ENCODE peak calls at places on chromosomes 6 and 20, in five cellular contexts. M is thyroid gland, U is left ventricle myocardium inferior, A is HCT116, W is HepG2. S is an unnamed sample.

GRCh38 chr6:44057238-44057930 is 69.9 kb downstream of the MRPL14 start:
- DNase-seq in M (no peak), U (no peak), A (no peak), W (no peak), S (no peak)

GRCh38 chr6:156336096-156336495 is 441.1 kb upstream of the ARID1B start:
- DNase-seq in M (no peak), A (no peak), U (no peak), W (peak; percentile 51), S (no peak)

GRCh38 chr6:157244780-157245179 is 78.5 kb downstream of the TMEM242 start:
- DNase-seq in A (no peak), W (no peak), U (no peak), M (no peak), S (no peak)

GRCh38 chr20:50286609-50287008 is 96.0 kb downstream of the CEBPB start:
- DNase-seq in W (no peak), A (no peak), U (peak; percentile 59), M (peak; percentile 93), S (peak; percentile 63)

GRCh38 chr20:58213112-58213511 is 15.3 kb downstream of the ANKRD60 start:
- DNase-seq in U (no peak), W (no peak), M (no peak), A (no peak), S (no peak)

GRCh38 chr20:36855241-36855657 is 20.7 kb upstream of the TLDC2 start:
- DNase-seq in A (no peak), U (no peak), M (no peak), W (no peak), S (no peak)

GRCh38 chr6:88922775-88923548 is 40.5 kb downstream of the RNGTT start:
- DNase-seq in W (no peak), A (no peak), U (no peak), M (no peak), S (no peak)

GRCh38 chr6:72081880-72082279 is 195.5 kb downstream of the RIMS1 start:
- DNase-seq in W (no peak), M (no peak), U (no peak), A (no peak), S (no peak)

GRCh38 chr20:8860011-8860495 is 208.8 kb upstream of the PLCB4 start:
- DNase-seq in U (no peak), A (no peak), W (no peak), M (no peak), S (no peak)

GRCh38 chr20:4667836-4668235 is 53.9 kb upstream of the PRND start:
- DNase-seq in M (no peak), U (no peak), W (no peak), A (no peak), S (no peak)

GRCh38 chr20:48052492-48052870 is 267.2 kb upstream of the SULF2 start:
- DNase-seq in W (no peak), U (no peak), M (no peak), A (no peak), S (no peak)

GRCh38 chr20:5780233-5781217 is 30.3 kb downstream of the SHLD1 start:
- DNase-seq in M (no peak), U (no peak), W (no peak), A (no peak), S (no peak)

GRCh38 chr6:31541059-31541657 is 645 bp downstream of the DDX39B start:
- DNase-seq in M (peak; percentile 51), A (no peak), W (peak; percentile 63), U (no peak), S (peak; percentile 62)

GRCh38 chr6:123997223-123997622 is 193.6 kb downstream of the NKAIN2 start:
- DNase-seq in A (no peak), U (no peak), M (peak; percentile 32), W (no peak), S (no peak)

GRCh38 chr20:10447028-10447427 is 11.9 kb downstream of the SLX4IP start:
- DNase-seq in M (no peak), U (no peak), W (peak; percentile 32), A (peak; percentile 67), S (no peak)

GRCh38 chr6:118705799-118706481 is 54.5 kb upstream of the CEP85L start:
- DNase-seq in U (no peak), A (no peak), W (no peak), M (no peak), S (peak; percentile 22)

GRCh38 chr20:64053841-64054661 is 4.6 kb upstream of the SOX18 start:
- DNase-seq in U (peak; percentile 75), W (peak; percentile 94), A (peak; percentile 29), M (peak; percentile 36), S (no peak)

GRCh38 chr20:31836853-31837608 is 8.4 kb downstream of the FOXS1 start:
- DNase-seq in M (no peak), W (no peak), A (no peak), U (no peak), S (no peak)

GRCh38 chr6:36691612-36692011 is 6.0 kb upstream of the RAB44 start:
- DNase-seq in W (no peak), U (no peak), A (no peak), M (no peak), S (no peak)

GRCh38 chr20:36736451-36737182 is 9.3 kb downstream of the NDRG3 start:
- DNase-seq in A (no peak), M (no peak), U (no peak), W (no peak), S (no peak)

GRCh38 chr6:13368079-13368478 is 39.7 kb upstream of the TBC1D7 start:
- DNase-seq in M (no peak), A (no peak), U (no peak), W (no peak), S (no peak)

GRCh38 chr6:53055873-53056272 is 9.3 kb upstream of the FBXO9 start:
- DNase-seq in A (no peak), M (no peak), W (peak; percentile 28), U (no peak), S (no peak)

GRCh38 chr6:53059648-53060589 is 5.3 kb upstream of the FBXO9 start:
- DNase-seq in W (no peak), U (no peak), M (no peak), A (no peak), S (no peak)

GRCh38 chr6:53062369-53062639 is 2.9 kb upstream of the FBXO9 start:
- DNase-seq in M (no peak), A (no peak), U (no peak), W (no peak), S (no peak)

GRCh38 chr6:53056273-53056672 is 8.9 kb upstream of the FBXO9 start:
- DNase-seq in W (no peak), M (no peak), A (no peak), U (no peak), S (no peak)

GRCh38 chr6:53058388-53058890 is 6.8 kb upstream of the FBXO9 start:
- DNase-seq in A (no peak), U (no peak), M (no peak), W (no peak), S (no peak)
- H3K4me3 ChIP-seq in A (no peak overlapping the region), U (peak overlapping the region; percentile 95), M (no peak overlapping the region), W (no peak overlapping the region), S (no peak overlapping the region)

GRCh38 chr6:154805288-154805911 is 72.2 kb downstream of the SCAF8 start:
- DNase-seq in A (peak; percentile 31), M (no peak), W (peak; percentile 43), U (no peak), S (no peak)

DNA sequence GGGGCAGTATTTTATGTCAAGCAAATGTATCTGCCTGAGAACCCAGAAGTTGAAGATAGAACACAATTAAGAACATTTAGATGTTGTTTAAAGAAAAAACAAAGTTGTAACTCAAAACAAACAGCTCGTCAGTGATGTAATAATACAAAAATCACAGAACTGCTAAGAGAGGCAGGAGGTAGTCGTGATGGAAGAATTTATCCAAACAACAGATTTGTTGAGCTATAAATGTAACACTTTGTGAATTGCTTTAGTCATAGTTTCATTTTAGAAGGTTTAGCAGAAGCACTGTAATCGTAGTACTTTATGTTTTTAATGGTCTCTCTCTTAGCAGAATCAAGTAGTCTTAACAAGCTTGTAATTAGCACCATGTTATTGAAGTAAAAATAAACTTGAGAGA is 73.6 kb downstream of the SCAF8 start:
- DNase-seq in W (no peak), U (no peak), A (no peak), M (no peak), S (no peak)
- H3K4me1 ChIP-seq in W (peaks cover 10% of the 10 kb centered on the region), U (no peaks in the 10 kb centered on the region), A (no peaks in the 10 kb centered on the region), M (no peaks in the 10 kb centered on the region), S (no peaks in the 10 kb centered on the region)

GRCh38 chr6:24359640-24360454 is 2.0 kb upstream of the DCDC2 start:
- DNase-seq in A (peak; percentile 71), U (peak; percentile 33), M (peak; percentile 95), W (no peak), S (peak; percentile 83)
- TF ChIP-seq CTCF in A (peak; percentile 93), U (peak; percentile 65), M (no peak), W (no peak), S (peak; percentile 52)

GRCh38 chr6:167797871-167798265 is 28.8 kb upstream of the AFDN start:
- DNase-seq in A (no peak), M (no peak), U (no peak), W (no peak), S (peak; percentile 8)

GRCh38 chr6:167797079-167797870 is 29.4 kb upstream of the AFDN start:
- DNase-seq in U (no peak), W (no peak), A (no peak), M (no peak), S (peak; percentile 14)

GRCh38 chr6:167795321-167795811 is 31.3 kb upstream of the AFDN start:
- DNase-seq in W (no peak), M (no peak), A (no peak), U (no peak), S (no peak)

GRCh38 chr6:167795874-167796667 is 30.6 kb upstream of the AFDN start:
- DNase-seq in W (no peak), M (peak; percentile 80), A (no peak), U (peak; percentile 51), S (peak; percentile 55)

GRCh38 chr6:167796668-167797031 is 30.1 kb upstream of the AFDN start:
- DNase-seq in A (no peak), M (peak; percentile 27), U (no peak), W (no peak), S (peak; percentile 25)
- H3K4me3 ChIP-seq in A (no peak overlapping the region), M (no peak overlapping the region), U (peak overlapping the region; percentile 64), W (no peak overlapping the region), S (peak overlapping the region; percentile 46)

DNA sequence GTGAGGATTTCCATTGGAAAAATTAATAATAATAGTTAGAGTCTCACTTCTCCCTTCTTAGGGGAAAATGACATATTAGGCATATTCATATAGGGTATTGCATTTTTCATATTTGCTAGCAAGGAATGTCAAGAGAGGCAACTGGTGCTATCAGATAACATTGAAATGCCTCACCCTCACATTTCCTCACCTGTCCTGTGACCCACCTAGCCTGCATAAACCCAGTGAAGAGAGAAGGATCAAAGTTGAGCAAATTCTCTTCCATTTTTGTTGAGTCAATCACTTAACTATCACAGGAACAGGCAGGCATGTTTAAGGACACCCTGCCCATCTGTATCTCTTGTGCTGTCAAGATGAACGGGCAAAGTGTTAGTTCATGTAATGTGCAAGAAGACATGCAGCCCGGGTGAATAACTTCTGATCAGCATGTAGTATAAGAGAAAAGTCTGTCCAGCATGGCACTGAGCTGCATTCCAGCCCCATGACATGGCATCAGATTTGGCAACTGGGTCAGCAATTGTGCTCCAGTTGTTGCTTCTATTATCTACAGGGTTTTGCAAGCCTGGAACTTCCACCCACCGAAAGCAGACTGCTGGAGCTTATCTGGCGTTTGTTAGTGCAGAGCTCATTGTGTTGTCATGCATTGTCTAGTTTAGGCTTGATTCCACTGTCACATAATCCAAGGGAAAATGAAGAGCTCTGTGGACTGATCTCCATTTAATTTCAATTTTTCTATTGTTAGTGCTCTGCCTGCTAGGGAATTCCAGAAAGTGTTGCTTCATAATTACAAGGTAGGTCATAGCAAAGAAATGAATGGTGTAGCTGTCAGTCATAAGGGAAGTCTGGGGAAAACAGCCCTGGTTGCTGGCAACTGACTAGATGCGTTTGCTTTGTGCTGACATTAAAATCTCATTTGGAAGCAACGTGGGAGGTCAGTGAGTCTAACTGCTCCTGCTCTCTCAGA is 138.4 kb upstream of the TNFAIP3 start:
- DNase-seq in M (no peak), U (peak; percentile 22), A (no peak), W (peak; percentile 92), S (peak; percentile 50)
- H3K4me1 ChIP-seq in M (peaks cover 6% of the 10 kb centered on the region), U (peaks cover 26% of the 10 kb centered on the region), A (peaks cover 14% of the 10 kb centered on the region), W (peaks cover 99% of the 10 kb centered on the region), S (peaks cover 8% of the 10 kb centered on the region)

GRCh38 chr6:95286874-95287273 is 290.5 kb upstream of the MANEA start:
- DNase-seq in W (no peak), U (no peak), M (no peak), A (no peak), S (no peak)
- TF ChIP-seq CTCF in W (no peak), U (no peak), M (no peak), A (no peak), S (no peak)